ENCODE peak calls at places on chromosomes 12 and 14, in eight cellular contexts. L is AG09309; N is HCT116; J is left lung; Z is brain microvascular endothelial cell; R is CD8-positive, alpha-beta T cell; V is transverse colon; E is left ventricle myocardium inferior. X is an unnamed sample.

GRCh38 chr12:2225736-2226135 is 172.9 kb downstream of the CACNA1C start:
- DNase-seq in N (no peak), L (no peak), Z (no peak), J (no peak), V (no peak), R (no peak), E (no peak), X (no peak)

GRCh38 chr12:71045781-71046180 is 112.0 kb downstream of the TSPAN8 start:
- DNase-seq in R (no peak), E (no peak), Z (peak), J (no peak), L (no peak), V (no peak), N (no peak), X (no peak)

GRCh38 chr12:108581311-108582227 is 16.3 kb downstream of the TMEM119 start:
- DNase-seq in V (no peak), E (no peak), R (no peak), J (no peak), Z (no peak), N (no peak), L (no peak), X (no peak)

GRCh38 chr14:24874514-24875202 is 175.3 kb downstream of the STXBP6 start:
- DNase-seq in V (no peak), N (no peak), J (no peak), R (no peak), L (no peak), Z (no peak), E (no peak), X (no peak)

GRCh38 chr14:68695326-68695768 is 97.5 kb downstream of the ZFP36L1 start:
- DNase-seq in E (no peak), J (no peak), L (peak), Z (peak), N (peak), R (no peak), V (no peak), X (peak)

GRCh38 chr14:91264151-91265150 is 19.9 kb upstream of the GPR68 start:
- DNase-seq in E (peak), L (no peak), N (no peak), J (peak), R (no peak), Z (no peak), V (peak), X (no peak)

GRCh38 chr12:120854804-120855203 is 49.4 kb downstream of the SPPL3 start:
- DNase-seq in R (no peak), L (no peak), J (no peak), E (no peak), N (no peak), Z (no peak), V (no peak), X (no peak)

GRCh38 chr12:50609292-50609874 is 104.6 kb downstream of the DIP2B start:
- DNase-seq in J (no peak), E (no peak), R (no peak), Z (no peak), L (no peak), N (no peak), V (no peak), X (no peak)

GRCh38 chr12:91854725-91855124 is 290.9 kb downstream of the BTG1 start:
- DNase-seq in V (no peak), L (no peak), J (no peak), N (no peak), R (no peak), E (no peak), Z (peak), X (no peak)

GRCh38 chr14:39988939-39989338 is 556.7 kb upstream of the FBXO33 start:
- DNase-seq in J (no peak), E (no peak), L (peak), N (peak), V (no peak), Z (no peak), R (no peak), X (no peak)

GRCh38 chr14:66709292-66709691 is 201.3 kb downstream of the GPHN start:
- DNase-seq in J (no peak), Z (peak), L (peak), E (no peak), R (no peak), V (no peak), N (peak), X (peak)

GRCh38 chr14:26855051-26855753 is 257.4 kb upstream of the NOVA1 start:
- DNase-seq in E (no peak), N (no peak), Z (no peak), R (no peak), L (no peak), V (no peak), J (no peak), X (no peak)

GRCh38 chr12:96806272-96806671 is 100.8 kb upstream of the NEDD1 start:
- DNase-seq in R (no peak), L (no peak), E (no peak), Z (no peak), J (no peak), V (no peak), N (no peak), X (no peak)

GRCh38 chr12:123063535-123063934 is 83.1 kb downstream of the ARL6IP4 start:
- DNase-seq in E (no peak), N (no peak), J (no peak), R (no peak), V (no peak), Z (no peak), L (no peak), X (no peak)

GRCh38 chr14:75690010-75690409 is 29.0 kb downstream of the TTLL5 start:
- DNase-seq in Z (no peak), L (no peak), R (no peak), N (no peak), J (no peak), V (no peak), E (no peak), X (no peak)

GRCh38 chr12:124478416-124478815 is 89.0 kb downstream of the NCOR2 start:
- DNase-seq in R (no peak), V (no peak), J (peak), N (no peak), Z (no peak), E (no peak), L (no peak), X (no peak)

GRCh38 chr14:104827173-104828055 is 26.5 kb downstream of the ZBTB42 start:
- DNase-seq in R (no peak), V (peak), E (no peak), L (no peak), J (peak), N (peak), Z (no peak), X (no peak)

GRCh38 chr14:75213172-75213571 is 36.8 kb upstream of the TMED10 start:
- DNase-seq in L (no peak), J (no peak), R (no peak), Z (no peak), V (no peak), E (no peak), N (no peak), X (no peak)

GRCh38 chr14:54564071-54564798 is 2.7 kb upstream of the SAMD4A start:
- DNase-seq in Z (no peak), J (no peak), E (no peak), L (no peak), N (no peak), V (no peak), R (no peak), X (no peak)

GRCh38 chr14:35398095-35398584 is 6.4 kb downstream of the NFKBIA start:
- DNase-seq in Z (no peak), N (no peak), E (no peak), J (no peak), L (no peak), R (no peak), V (no peak), X (no peak)

GRCh38 chr12:51028126-51028810 is 2.1 kb upstream of the SLC11A2 start:
- DNase-seq in V (peak), R (no peak), L (no peak), N (no peak), J (no peak), Z (peak), E (no peak), X (peak)

GRCh38 chr12:13602217-13602616 is 379.2 kb downstream of the GRIN2B start:
- DNase-seq in Z (no peak), L (no peak), J (no peak), N (no peak), V (no peak), E (no peak), R (no peak), X (no peak)

GRCh38 chr12:131135786-131136538 is 182.3 kb downstream of the ADGRD1 start:
- DNase-seq in V (no peak), Z (no peak), J (no peak), L (no peak), R (no peak), E (no peak), N (no peak), X (no peak)

GRCh38 chr12:55385911-55386310 is 14.4 kb upstream of the OR6C65 start:
- DNase-seq in V (no peak), Z (no peak), J (no peak), L (no peak), R (no peak), E (no peak), N (no peak), X (no peak)

GRCh38 chr12:47028186-47028585 is 51.2 kb upstream of the PCED1B start:
- DNase-seq in L (no peak), Z (no peak), J (no peak), R (no peak), E (no peak), V (no peak), N (no peak), X (no peak)

GRCh38 chr14:59900536-59900935 is 19.4 kb upstream of the LRRC9 start:
- DNase-seq in N (no peak), E (no peak), Z (no peak), V (no peak), R (no peak), J (no peak), L (no peak), X (no peak)

GRCh38 chr12:109475993-109476806 is 900 bp downstream of the KCTD10 start:
- DNase-seq in E (no peak), V (no peak), R (no peak), N (no peak), Z (no peak), J (no peak), L (no peak), X (no peak)

GRCh38 chr12:32151081-32151480 is 44.4 kb downstream of the BICD1 start:
- DNase-seq in V (no peak), L (no peak), R (no peak), N (no peak), J (no peak), E (no peak), Z (no peak), X (no peak)

GRCh38 chr14:87687338-87687876 is 305.6 kb downstream of the GALC start:
- DNase-seq in R (no peak), N (no peak), Z (no peak), E (no peak), J (no peak), L (no peak), V (no peak), X (no peak)

GRCh38 chr14:102362545-102363181 is at the start of the genes CINP and TECPR2:
- DNase-seq in Z (peak), N (peak), R (peak), J (peak), E (peak), V (peak), L (peak), X (peak)

GRCh38 chr14:91383439-91383838 is 34.2 kb downstream of the CCDC88C start:
- DNase-seq in L (no peak), R (no peak), N (no peak), Z (no peak), E (no peak), J (no peak), V (no peak), X (no peak)

GRCh38 chr14:35741345-35742031 is 67.6 kb downstream of the RALGAPA1 start:
- DNase-seq in N (no peak), L (no peak), Z (no peak), E (no peak), J (no peak), V (no peak), R (no peak), X (no peak)

GRCh38 chr12:64608901-64609542 is 1.3 kb upstream of the RASSF3 start:
- DNase-seq in E (no peak), V (peak), J (no peak), N (peak), R (no peak), L (no peak), Z (peak), X (no peak)

GRCh38 chr12:50309950-50310349 is 26.6 kb upstream of the LIMA1 start:
- DNase-seq in V (no peak), E (no peak), R (no peak), N (no peak), J (no peak), Z (no peak), L (no peak), X (no peak)

GRCh38 chr12:113135178-113136127 is at the start of gene RASAL1:
- DNase-seq in L (no peak), N (peak), V (peak), R (peak), Z (no peak), E (no peak), J (no peak), X (no peak)
- TF ChIP-seq CTCF in L (peak), N (peak), V (peak), R (peak), Z (peak), E (peak), J (no peak), X (peak)

GRCh38 chr14:29928342-29928640 is 644 bp upstream of the PRKD1 start:
- DNase-seq in E (no peak), L (no peak), Z (no peak), V (no peak), J (no peak), N (no peak), R (no peak), X (no peak)
- H3K4me3 ChIP-seq in E (peak), L (peak), Z (peak), V (no peak), J (peak), N (no peak), R (no peak), X (peak)

DNA sequence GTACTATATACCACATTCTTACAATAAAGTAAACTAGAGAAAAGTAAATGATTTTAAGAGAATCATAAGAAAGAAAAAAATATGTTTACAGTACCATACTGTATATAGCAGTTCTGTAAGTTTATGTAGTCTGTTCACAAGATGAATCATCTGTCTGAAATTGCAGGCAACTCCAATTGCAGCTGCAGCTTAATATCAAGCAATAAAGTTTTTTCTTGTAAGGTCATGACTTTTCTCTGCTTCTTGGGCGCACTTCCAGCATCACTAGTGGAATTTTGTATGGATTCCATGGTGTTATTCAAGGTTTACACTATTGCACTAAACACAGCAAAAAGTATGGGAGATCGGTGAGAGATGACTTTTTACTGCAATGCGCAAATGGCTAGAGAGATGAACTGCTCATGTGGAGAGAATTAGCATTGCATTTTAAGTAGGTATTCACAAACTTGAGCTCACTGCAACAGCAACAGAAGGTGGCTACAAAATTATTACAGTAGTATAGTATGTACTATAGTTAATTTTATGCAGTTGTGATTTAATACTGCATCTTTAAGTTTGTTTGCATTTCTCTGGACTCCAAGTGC is 445.4 kb upstream of the OR4E1 start:
- DNase-seq in L (no peak), Z (peak), E (no peak), V (no peak), R (no peak), J (no peak), N (no peak), X (no peak)
- TF ChIP-seq CTCF in L (no peak), Z (no peak), E (no peak), V (no peak), R (no peak), J (no peak), N (no peak), X (no peak)

GRCh38 chr12:54195736-54196347 is 7.1 kb upstream of the SMUG1 start:
- DNase-seq in L (no peak), Z (peak), J (peak), E (no peak), V (no peak), R (no peak), N (no peak), X (no peak)
- H3K4me3 ChIP-seq in L (no peak), Z (peak), J (peak), E (no peak), V (no peak), R (no peak), N (no peak), X (no peak)

X was measured in HFF-Myc.